ENCODE peak calls at places on chromosomes 16 and 17, in ten cellular contexts. One of them, this sample, is unnamed.

GRCh38 chr17:76384222-76384986 is at the start of gene SPHK1:
- DNase-seq in breast epithelium: no peak
- DNase-seq in lung: peak; percentile 63
- DNase-seq in CD8-positive, alpha-beta memory T cell: peak; percentile 44
- DNase-seq in heart right ventricle: peak; percentile 80
- DNase-seq in right cardiac atrium: peak; percentile 91
- DNase-seq in IMR-90: peak; percentile 81
- DNase-seq in heart left ventricle: peak; percentile 80
- DNase-seq in SK-N-SH: peak; percentile 91
- DNase-seq in testis: peak; percentile 56
- DNase-seq in this sample: no peak

GRCh38 chr16:30369091-30369937 is 980 bp downstream of the TBC1D10B start:
- DNase-seq in heart left ventricle: no peak
- DNase-seq in right cardiac atrium: peak; percentile 73
- DNase-seq in heart right ventricle: no peak
- DNase-seq in CD8-positive, alpha-beta memory T cell: no peak
- DNase-seq in lung: no peak
- DNase-seq in SK-N-SH: no peak
- DNase-seq in IMR-90: no peak
- DNase-seq in breast epithelium: no peak
- DNase-seq in testis: no peak
- DNase-seq in this sample: no peak

GRCh38 chr16:49663081-49664057 is 192.5 kb downstream of the ZNF423 start:
- DNase-seq in testis: peak; percentile 16
- DNase-seq in heart right ventricle: peak; percentile 50
- DNase-seq in IMR-90: no peak
- DNase-seq in SK-N-SH: peak; percentile 63
- DNase-seq in right cardiac atrium: peak; percentile 82
- DNase-seq in breast epithelium: no peak
- DNase-seq in lung: no peak
- DNase-seq in heart left ventricle: peak; percentile 29
- DNase-seq in CD8-positive, alpha-beta memory T cell: no peak
- DNase-seq in this sample: no peak

GRCh38 chr17:59427425-59427921 is 96.0 kb downstream of the YPEL2 start:
- DNase-seq in IMR-90: peak; percentile 45
- DNase-seq in testis: peak; percentile 41
- DNase-seq in SK-N-SH: no peak
- DNase-seq in lung: peak; percentile 38
- DNase-seq in heart left ventricle: peak; percentile 32
- DNase-seq in right cardiac atrium: no peak
- DNase-seq in CD8-positive, alpha-beta memory T cell: no peak
- DNase-seq in heart right ventricle: no peak
- DNase-seq in breast epithelium: no peak
- DNase-seq in this sample: peak; percentile 47

GRCh38 chr17:58786586-58787295 is 31.1 kb downstream of the PPM1E start:
- DNase-seq in heart left ventricle: no peak
- DNase-seq in CD8-positive, alpha-beta memory T cell: no peak
- DNase-seq in lung: no peak
- DNase-seq in heart right ventricle: no peak
- DNase-seq in SK-N-SH: peak; percentile 21
- DNase-seq in testis: no peak
- DNase-seq in breast epithelium: no peak
- DNase-seq in right cardiac atrium: no peak
- DNase-seq in IMR-90: peak; percentile 87
- DNase-seq in this sample: no peak

GRCh38 chr16:72467157-72467759 is 295.3 kb upstream of the PMFBP1 start:
- DNase-seq in right cardiac atrium: no peak
- DNase-seq in testis: peak; percentile 21
- DNase-seq in CD8-positive, alpha-beta memory T cell: no peak
- DNase-seq in breast epithelium: no peak
- DNase-seq in lung: no peak
- DNase-seq in heart left ventricle: no peak
- DNase-seq in IMR-90: peak; percentile 60
- DNase-seq in SK-N-SH: peak; percentile 37
- DNase-seq in heart right ventricle: no peak
- DNase-seq in this sample: no peak

GRCh38 chr17:76277300-76278267 is 12.4 kb downstream of the UBALD2 start:
- DNase-seq in SK-N-SH: peak; percentile 36
- DNase-seq in testis: no peak
- DNase-seq in right cardiac atrium: peak; percentile 56
- DNase-seq in lung: no peak
- DNase-seq in CD8-positive, alpha-beta memory T cell: no peak
- DNase-seq in heart right ventricle: no peak
- DNase-seq in IMR-90: no peak
- DNase-seq in breast epithelium: no peak
- DNase-seq in heart left ventricle: no peak
- DNase-seq in this sample: no peak

GRCh38 chr17:14737984-14738651 is 437.2 kb downstream of the HS3ST3B1 start:
- DNase-seq in testis: peak; percentile 24
- DNase-seq in CD8-positive, alpha-beta memory T cell: no peak
- DNase-seq in heart left ventricle: peak; percentile 34
- DNase-seq in heart right ventricle: peak; percentile 43
- DNase-seq in SK-N-SH: no peak
- DNase-seq in breast epithelium: peak; percentile 85
- DNase-seq in lung: peak; percentile 73
- DNase-seq in right cardiac atrium: no peak
- DNase-seq in IMR-90: peak; percentile 99
- DNase-seq in this sample: no peak

GRCh38 chr16:17635183-17635582 is 164.4 kb upstream of the XYLT1 start:
- DNase-seq in SK-N-SH: no peak
- DNase-seq in right cardiac atrium: no peak
- DNase-seq in breast epithelium: no peak
- DNase-seq in heart right ventricle: no peak
- DNase-seq in IMR-90: no peak
- DNase-seq in testis: no peak
- DNase-seq in CD8-positive, alpha-beta memory T cell: no peak
- DNase-seq in lung: no peak
- DNase-seq in heart left ventricle: no peak
- DNase-seq in this sample: no peak

GRCh38 chr17:7842380-7842949 is 8.4 kb downstream of the KDM6B start:
- DNase-seq in testis: peak; percentile 65
- DNase-seq in SK-N-SH: no peak
- DNase-seq in heart left ventricle: peak; percentile 78
- DNase-seq in CD8-positive, alpha-beta memory T cell: peak; percentile 95
- DNase-seq in right cardiac atrium: peak; percentile 84
- DNase-seq in breast epithelium: peak; percentile 71
- DNase-seq in heart right ventricle: peak; percentile 53
- DNase-seq in lung: peak; percentile 81
- DNase-seq in IMR-90: peak; percentile 97
- DNase-seq in this sample: peak; percentile 56

GRCh38 chr16:71894229-71894920 is 956 bp upstream of the IST1 start:
- DNase-seq in CD8-positive, alpha-beta memory T cell: peak; percentile 23
- DNase-seq in SK-N-SH: peak; percentile 37
- DNase-seq in breast epithelium: peak; percentile 42
- DNase-seq in testis: peak; percentile 72
- DNase-seq in heart right ventricle: no peak
- DNase-seq in lung: peak; percentile 37
- DNase-seq in IMR-90: peak; percentile 76
- DNase-seq in right cardiac atrium: no peak
- DNase-seq in heart left ventricle: peak; percentile 49
- DNase-seq in this sample: no peak

GRCh38 chr17:79875511-79875910 is 36.3 kb upstream of the CBX4 start:
- DNase-seq in breast epithelium: no peak
- DNase-seq in right cardiac atrium: no peak
- DNase-seq in testis: no peak
- DNase-seq in SK-N-SH: no peak
- DNase-seq in lung: no peak
- DNase-seq in heart right ventricle: no peak
- DNase-seq in heart left ventricle: no peak
- DNase-seq in CD8-positive, alpha-beta memory T cell: no peak
- DNase-seq in IMR-90: no peak
- DNase-seq in this sample: no peak

GRCh38 chr16:29315916-29316517 is 90.5 kb downstream of the NPIPB11 start:
- DNase-seq in testis: no peak
- DNase-seq in SK-N-SH: peak; percentile 71
- DNase-seq in heart left ventricle: no peak
- DNase-seq in lung: no peak
- DNase-seq in right cardiac atrium: no peak
- DNase-seq in breast epithelium: no peak
- DNase-seq in IMR-90: no peak
- DNase-seq in CD8-positive, alpha-beta memory T cell: no peak
- DNase-seq in heart right ventricle: no peak
- DNase-seq in this sample: no peak

GRCh38 chr17:82876149-82876548 is 36.3 kb upstream of the ZNF750 start:
- DNase-seq in testis: no peak
- DNase-seq in CD8-positive, alpha-beta memory T cell: no peak
- DNase-seq in IMR-90: peak; percentile 57
- DNase-seq in breast epithelium: peak; percentile 63
- DNase-seq in right cardiac atrium: no peak
- DNase-seq in heart right ventricle: no peak
- DNase-seq in SK-N-SH: no peak
- DNase-seq in heart left ventricle: no peak
- DNase-seq in lung: no peak
- DNase-seq in this sample: no peak

GRCh38 chr16:65083181-65083845 is 38.5 kb downstream of the CDH11 start:
- DNase-seq in breast epithelium: no peak
- DNase-seq in IMR-90: peak; percentile 45
- DNase-seq in SK-N-SH: no peak
- DNase-seq in lung: no peak
- DNase-seq in heart right ventricle: no peak
- DNase-seq in CD8-positive, alpha-beta memory T cell: no peak
- DNase-seq in testis: no peak
- DNase-seq in heart left ventricle: no peak
- DNase-seq in right cardiac atrium: no peak
- DNase-seq in this sample: no peak

GRCh38 chr16:66502020-66502913 is 47.7 kb downstream of the TK2 start:
- DNase-seq in SK-N-SH: no peak
- DNase-seq in heart left ventricle: peak; percentile 17
- DNase-seq in testis: peak; percentile 83
- DNase-seq in IMR-90: peak; percentile 46
- DNase-seq in breast epithelium: no peak
- DNase-seq in CD8-positive, alpha-beta memory T cell: no peak
- DNase-seq in right cardiac atrium: no peak
- DNase-seq in heart right ventricle: peak; percentile 53
- DNase-seq in lung: peak; percentile 77
- DNase-seq in this sample: no peak

DNA sequence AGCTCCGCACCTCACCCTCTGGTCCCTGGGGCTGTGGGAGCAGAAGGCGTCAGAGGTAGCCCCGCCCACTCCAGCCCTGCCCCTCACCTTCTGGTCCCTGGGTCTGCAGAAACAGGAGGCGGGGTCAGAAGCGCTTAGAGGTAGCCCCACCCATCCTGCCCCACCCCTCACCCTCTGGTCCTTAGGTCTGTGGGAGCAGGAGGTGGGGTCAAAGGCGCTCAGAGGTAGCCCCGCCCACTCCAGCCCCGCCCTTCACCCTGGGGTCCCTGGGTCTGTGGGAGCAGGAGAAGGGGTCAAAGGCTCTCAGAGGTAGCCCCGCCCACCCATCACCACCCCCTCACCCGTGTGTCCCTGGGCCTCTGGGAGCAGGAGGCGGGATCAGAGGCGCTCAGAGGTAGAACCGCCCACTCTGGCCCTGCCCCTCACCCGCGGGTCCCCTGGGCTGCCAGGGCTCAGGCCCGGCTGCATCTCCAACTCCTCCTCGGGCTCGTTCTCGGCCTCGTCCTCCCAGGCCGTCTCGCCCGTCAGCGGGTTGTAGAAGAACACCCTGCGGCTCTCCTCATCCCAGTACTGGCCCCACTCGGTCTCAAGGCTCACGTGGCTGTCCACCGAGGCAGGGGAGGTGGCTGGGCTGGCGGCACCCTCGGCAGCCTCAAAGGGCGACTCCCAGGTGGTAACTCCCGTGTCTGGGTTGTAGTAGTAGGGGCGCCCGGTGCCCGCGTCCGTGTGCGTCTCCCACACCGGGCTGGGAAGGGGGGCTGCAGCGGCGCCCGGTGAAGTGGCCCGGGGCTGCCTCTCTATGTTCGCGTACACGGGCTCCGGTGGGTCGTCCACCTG is 27.2 kb downstream of the ARHGAP27 start:
- DNase-seq in heart left ventricle: no peak
- DNase-seq in lung: no peak
- DNase-seq in right cardiac atrium: peak; percentile 75
- DNase-seq in testis: peak; percentile 37
- DNase-seq in CD8-positive, alpha-beta memory T cell: no peak
- DNase-seq in heart right ventricle: no peak
- DNase-seq in SK-N-SH: peak; percentile 94
- DNase-seq in IMR-90: no peak
- DNase-seq in breast epithelium: no peak
- DNase-seq in this sample: no peak
- H3K27ac ChIP-seq in heart left ventricle: no peak overlapping the region
- H3K27ac ChIP-seq in lung: no peak overlapping the region
- H3K27ac ChIP-seq in right cardiac atrium: no peak overlapping the region
- H3K27ac ChIP-seq in testis: no peak overlapping the region
- H3K27ac ChIP-seq in CD8-positive, alpha-beta memory T cell: no peak overlapping the region
- H3K27ac ChIP-seq in heart right ventricle: no peak overlapping the region
- H3K27ac ChIP-seq in SK-N-SH: no peak overlapping the region
- H3K27ac ChIP-seq in IMR-90: no peak overlapping the region
- H3K27ac ChIP-seq in breast epithelium: no peak overlapping the region
- H3K27ac ChIP-seq in this sample: no peak overlapping the region

DNA sequence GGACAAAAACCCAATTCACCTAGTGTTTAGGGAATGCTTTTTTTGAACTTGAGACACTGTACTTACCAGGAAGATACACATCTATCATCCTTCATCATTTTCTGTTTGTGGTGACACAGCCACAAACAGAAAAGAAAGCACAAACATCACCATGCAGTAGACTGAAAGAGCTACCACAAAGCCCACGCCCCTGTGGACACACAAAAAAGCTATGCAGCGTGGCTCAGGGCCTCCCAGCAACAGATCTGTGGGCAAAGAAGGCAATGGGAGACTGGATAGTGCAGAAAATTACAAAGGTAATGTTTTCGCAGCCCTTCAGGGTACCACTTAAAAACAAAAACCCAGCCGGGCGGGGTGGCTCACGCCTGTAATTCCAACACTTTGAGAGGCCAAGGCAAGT is 9.6 kb downstream of the COTL1 start:
- DNase-seq in heart left ventricle: no peak
- DNase-seq in breast epithelium: no peak
- DNase-seq in lung: no peak
- DNase-seq in right cardiac atrium: no peak
- DNase-seq in CD8-positive, alpha-beta memory T cell: no peak
- DNase-seq in heart right ventricle: no peak
- DNase-seq in IMR-90: no peak
- DNase-seq in testis: no peak
- DNase-seq in SK-N-SH: no peak
- DNase-seq in this sample: no peak
- H3K27ac ChIP-seq in heart left ventricle: peak overlapping the region; percentile 87
- H3K27ac ChIP-seq in breast epithelium: no peak overlapping the region
- H3K27ac ChIP-seq in lung: no peak overlapping the region
- H3K27ac ChIP-seq in right cardiac atrium: no peak overlapping the region
- H3K27ac ChIP-seq in CD8-positive, alpha-beta memory T cell: peak overlapping the region; percentile 36
- H3K27ac ChIP-seq in heart right ventricle: no peak overlapping the region
- H3K27ac ChIP-seq in IMR-90: no peak overlapping the region
- H3K27ac ChIP-seq in testis: no peak overlapping the region
- H3K27ac ChIP-seq in SK-N-SH: no peak overlapping the region
- H3K27ac ChIP-seq in this sample: peak overlapping the region; percentile 59

GRCh38 chr17:40452074-40452787 is 9.0 kb downstream of the IGFBP4 start:
- DNase-seq in SK-N-SH: no peak
- DNase-seq in testis: no peak
- DNase-seq in right cardiac atrium: peak; percentile 80
- DNase-seq in CD8-positive, alpha-beta memory T cell: no peak
- DNase-seq in lung: no peak
- DNase-seq in heart right ventricle: peak; percentile 60
- DNase-seq in breast epithelium: no peak
- DNase-seq in IMR-90: peak; percentile 93
- DNase-seq in heart left ventricle: peak; percentile 59
- DNase-seq in this sample: no peak
- H3K27ac ChIP-seq in SK-N-SH: peak overlapping the region; percentile 71
- H3K27ac ChIP-seq in testis: peak overlapping the region; percentile 83
- H3K27ac ChIP-seq in right cardiac atrium: peak overlapping the region; percentile 69
- H3K27ac ChIP-seq in CD8-positive, alpha-beta memory T cell: no peak overlapping the region
- H3K27ac ChIP-seq in lung: peak overlapping the region; percentile 62
- H3K27ac ChIP-seq in heart right ventricle: peak overlapping the region; percentile 69
- H3K27ac ChIP-seq in breast epithelium: peak overlapping the region; percentile 86
- H3K27ac ChIP-seq in IMR-90: peak overlapping the region; percentile 4
- H3K27ac ChIP-seq in heart left ventricle: peak overlapping the region; percentile 32
- H3K27ac ChIP-seq in this sample: no peak overlapping the region

GRCh38 chr17:78839173-78839761 is 1.3 kb downstream of the USP36 start:
- DNase-seq in lung: no peak
- DNase-seq in heart right ventricle: no peak
- DNase-seq in breast epithelium: no peak
- DNase-seq in CD8-positive, alpha-beta memory T cell: no peak
- DNase-seq in SK-N-SH: no peak
- DNase-seq in right cardiac atrium: no peak
- DNase-seq in testis: no peak
- DNase-seq in IMR-90: peak; percentile 86
- DNase-seq in heart left ventricle: no peak
- DNase-seq in this sample: no peak
- H3K27ac ChIP-seq in lung: peak overlapping the region; percentile 97
- H3K27ac ChIP-seq in heart right ventricle: peak overlapping the region; percentile 98
- H3K27ac ChIP-seq in breast epithelium: peak overlapping the region; percentile 100
- H3K27ac ChIP-seq in CD8-positive, alpha-beta memory T cell: peak overlapping the region; percentile 96
- H3K27ac ChIP-seq in SK-N-SH: peak overlapping the region; percentile 90
- H3K27ac ChIP-seq in right cardiac atrium: peak overlapping the region; percentile 85
- H3K27ac ChIP-seq in testis: peak overlapping the region; percentile 99
- H3K27ac ChIP-seq in IMR-90: peak overlapping the region; percentile 87
- H3K27ac ChIP-seq in heart left ventricle: peak overlapping the region; percentile 98
- H3K27ac ChIP-seq in this sample: no peak overlapping the region

This sample was measured in caudate nucleus.